ENCODE peak calls at places on chromosome 21, in seven cellular contexts. I is K562, Y is glutamatergic neuron, C is HFF-Myc, K is fibroblast of villous mesenchyme, N is A172, E is HTR-8/SVneo. W is an unnamed sample.

GRCh38 chr21:39670741-39671140 is 58.0 kb downstream of the B3GALT5 start:
- DNase-seq in I (no peak), Y (no peak), C (no peak), K (no peak), N (no peak), E (no peak), W (no peak)

GRCh38 chr21:46455575-46456385 is 2.9 kb upstream of the DIP2A start:
- DNase-seq in I (peak; percentile 81), Y (no peak), C (no peak), K (no peak), N (peak; percentile 64), E (no peak), W (peak; percentile 88)

GRCh38 chr21:15826147-15826780 is 96.5 kb downstream of the USP25 start:
- DNase-seq in I (peak; percentile 18), Y (no peak), C (peak; percentile 21), K (peak; percentile 64), N (peak; percentile 45), E (peak; percentile 35), W (peak; percentile 35)

GRCh38 chr21:44681861-44682579 is at the start of gene KRTAP12-1:
- DNase-seq in I (no peak), Y (no peak), C (no peak), K (no peak), N (no peak), E (no peak), W (no peak)

GRCh38 chr21:28272272-28272992 is 720.2 kb downstream of the LTN1 start:
- DNase-seq in I (no peak), Y (no peak), C (no peak), K (peak; percentile 77), N (no peak), E (no peak), W (no peak)

GRCh38 chr21:45525153-45525909 is 16.9 kb downstream of the SLC19A1 start:
- DNase-seq in I (no peak), Y (peak; percentile 5), C (no peak), K (no peak), N (no peak), E (no peak), W (no peak)

GRCh38 chr21:45537746-45538291 is 4.4 kb downstream of the SLC19A1 start:
- DNase-seq in I (no peak), Y (no peak), C (no peak), K (no peak), N (no peak), E (no peak), W (no peak)

GRCh38 chr21:23542097-23542496 is 2065.2 kb downstream of the MRPL39 start:
- DNase-seq in I (no peak), Y (no peak), C (no peak), K (no peak), N (no peak), E (peak; percentile 7), W (no peak)

GRCh38 chr21:39441502-39442475 is 3.8 kb downstream of the LCA5L start:
- DNase-seq in I (peak; percentile 70), Y (peak; percentile 40), C (no peak), K (peak; percentile 62), N (peak; percentile 51), E (peak; percentile 42), W (peak; percentile 38)

GRCh38 chr21:44421901-44422840 is 33.1 kb upstream of the LRRC3 start:
- DNase-seq in I (no peak), Y (no peak), C (no peak), K (no peak), N (no peak), E (no peak), W (no peak)

GRCh38 chr21:46286668-46286982 is 483 bp downstream of the YBEY start:
- DNase-seq in I (no peak), Y (no peak), C (no peak), K (peak; percentile 74), N (no peak), E (no peak), W (no peak)

GRCh38 chr21:45357436-45358260 is 47.3 kb upstream of the COL18A1 start:
- DNase-seq in I (no peak), Y (no peak), C (no peak), K (peak; percentile 80), N (no peak), E (no peak), W (no peak)

GRCh38 chr21:38768385-38769071 is 37.2 kb upstream of the ETS2 start:
- DNase-seq in I (peak; percentile 24), Y (no peak), C (peak; percentile 47), K (peak; percentile 99), N (peak; percentile 70), E (no peak), W (peak; percentile 72)

GRCh38 chr21:45383615-45384201 is 21.3 kb upstream of the COL18A1 start:
- DNase-seq in I (no peak), Y (peak; percentile 15), C (no peak), K (no peak), N (no peak), E (no peak), W (no peak)

GRCh38 chr21:39660191-39660590 is 47.5 kb downstream of the B3GALT5 start:
- DNase-seq in I (no peak), Y (no peak), C (peak; percentile 45), K (peak; percentile 83), N (peak; percentile 73), E (no peak), W (peak; percentile 85)

GRCh38 chr21:16088121-16088520 is 358.3 kb downstream of the USP25 start:
- DNase-seq in I (no peak), Y (no peak), C (no peak), K (no peak), N (no peak), E (no peak), W (no peak)

GRCh38 chr21:38244885-38245869 is 11.6 kb upstream of the KCNJ15 start:
- DNase-seq in I (no peak), Y (no peak), C (peak; percentile 98), K (peak; percentile 95), N (peak; percentile 100), E (peak; percentile 43), W (peak; percentile 100)

GRCh38 chr21:16419188-16419874 is 689.5 kb downstream of the USP25 start:
- DNase-seq in I (no peak), Y (peak; percentile 23), C (peak; percentile 79), K (peak; percentile 65), N (peak; percentile 83), E (no peak), W (peak; percentile 2)

GRCh38 chr21:39353295-39353694 is 4.4 kb upstream of the HMGN1 start:
- DNase-seq in I (no peak), Y (no peak), C (no peak), K (no peak), N (no peak), E (no peak), W (no peak)

GRCh38 chr21:15421521-15421920 is 308.3 kb upstream of the USP25 start:
- DNase-seq in I (no peak), Y (no peak), C (no peak), K (no peak), N (no peak), E (no peak), W (peak; percentile 38)

GRCh38 chr21:42563261-42564045 is 49.8 kb downstream of the SLC37A1 start:
- DNase-seq in I (peak; percentile 56), Y (peak; percentile 4), C (no peak), K (peak; percentile 6), N (no peak), E (no peak), W (no peak)

GRCh38 chr21:45035477-45035848 is 38.9 kb upstream of the ADARB1 start:
- DNase-seq in I (no peak), Y (no peak), C (no peak), K (no peak), N (no peak), E (no peak), W (no peak)

GRCh38 chr21:31908106-31909031 is 35.5 kb downstream of the HUNK start:
- DNase-seq in I (no peak), Y (no peak), C (no peak), K (peak; percentile 44), N (peak; percentile 37), E (no peak), W (no peak)

GRCh38 chr21:44548922-44549321 is 2.4 kb downstream of the KRTAP10-2 start:
- DNase-seq in I (no peak), Y (no peak), C (no peak), K (no peak), N (no peak), E (no peak), W (no peak)

GRCh38 chr21:39004776-39005605 is 178.3 kb downstream of the PSMG1 start:
- DNase-seq in I (no peak), Y (no peak), C (no peak), K (peak; percentile 60), N (no peak), E (no peak), W (peak; percentile 51)

GRCh38 chr21:28150778-28151177 is 841.9 kb downstream of the LTN1 start:
- DNase-seq in I (no peak), Y (no peak), C (no peak), K (peak; percentile 78), N (no peak), E (no peak), W (no peak)

GRCh38 chr21:44006017-44006624 is 6.0 kb upstream of the TRAPPC10 start:
- DNase-seq in I (no peak), Y (no peak), C (no peak), K (peak; percentile 95), N (peak; percentile 97), E (peak; percentile 63), W (peak; percentile 89)

GRCh38 chr21:38280446-38280845 is 23.7 kb downstream of the KCNJ15 start:
- DNase-seq in I (no peak), Y (no peak), C (no peak), K (peak; percentile 67), N (no peak), E (no peak), W (no peak)

W was measured in RPMI7951.